ENCODE peak calls at places on chromosome X, in four cellular contexts. M is breast epithelium, A is mucosa of descending colon, E is AG04450. C is an unnamed sample.

GRCh38 chrX:17390325-17390992 is 15.5 kb downstream of the NHS start:
- DNase-seq in M (no peak), A (no peak), E (peak; percentile 37), C (no peak)

GRCh38 chrX:75086731-75087195 is 69.3 kb downstream of the ABCB7 start:
- DNase-seq in M (no peak), A (no peak), E (no peak), C (no peak)

GRCh38 chrX:44876076-44876475 is 3.1 kb downstream of the KDM6A start:
- DNase-seq in M (no peak), A (no peak), E (no peak), C (no peak)

GRCh38 chrX:96889726-96890125 is 6.0 kb downstream of the RPA4 start:
- DNase-seq in M (no peak), A (no peak), E (no peak), C (no peak)

GRCh38 chrX:44071847-44072545 is 98.8 kb upstream of the NDP start:
- DNase-seq in M (no peak), A (no peak), E (no peak), C (no peak)

GRCh38 chrX:103155201-103155600 is 59.7 kb upstream of the BEX4 start:
- DNase-seq in M (no peak), A (no peak), E (no peak), C (no peak)

GRCh38 chrX:129594781-129595180 is 54.7 kb downstream of the OCRL start:
- DNase-seq in M (no peak), A (no peak), E (no peak), C (no peak)

GRCh38 chrX:120560405-120560841 is 339 bp downstream of the CUL4B start:
- DNase-seq in M (peak; percentile 25), A (peak; percentile 42), E (no peak), C (peak; percentile 10)

GRCh38 chrX:38247051-38247450 is 26.4 kb upstream of the SRPX start:
- DNase-seq in M (no peak), A (no peak), E (no peak), C (no peak)

GRCh38 chrX:20271730-20272129 is 5.0 kb upstream of the RPS6KA3 start:
- DNase-seq in M (no peak), A (no peak), E (no peak), C (no peak)

GRCh38 chrX:115894087-115894486 is 276.5 kb upstream of the AGTR2 start:
- DNase-seq in M (no peak), A (peak; percentile 25), E (no peak), C (peak; percentile 13)

GRCh38 chrX:147180886-147181285 is 366.3 kb upstream of the CXorf51A start:
- DNase-seq in M (no peak), A (no peak), E (no peak), C (no peak)

GRCh38 chrX:154348646-154349358 is 25.6 kb downstream of the FLNA start:
- DNase-seq in M (peak; percentile 18), A (peak; percentile 23), E (no peak), C (no peak)

GRCh38 chrX:24603191-24603590 is 44.0 kb downstream of the PCYT1B start:
- DNase-seq in M (no peak), A (no peak), E (no peak), C (no peak)

GRCh38 chrX:96655947-96656623 is 28.6 kb upstream of the DIAPH2 start:
- DNase-seq in M (no peak), A (peak; percentile 51), E (no peak), C (no peak)

GRCh38 chrX:39125834-39126233 is 324.6 kb downstream of the MID1IP1 start:
- DNase-seq in M (no peak), A (no peak), E (no peak), C (no peak)

GRCh38 chrX:106748377-106748776 is 21.9 kb downstream of the RNF128 start:
- DNase-seq in M (no peak), A (no peak), E (no peak), C (no peak)

GRCh38 chrX:71558920-71559319 is 19.3 kb upstream of the GCNA start:
- DNase-seq in M (no peak), A (no peak), E (no peak), C (no peak)

GRCh38 chrX:71565634-71566033 is 12.6 kb upstream of the GCNA start:
- DNase-seq in M (no peak), A (no peak), E (no peak), C (no peak)

DNA sequence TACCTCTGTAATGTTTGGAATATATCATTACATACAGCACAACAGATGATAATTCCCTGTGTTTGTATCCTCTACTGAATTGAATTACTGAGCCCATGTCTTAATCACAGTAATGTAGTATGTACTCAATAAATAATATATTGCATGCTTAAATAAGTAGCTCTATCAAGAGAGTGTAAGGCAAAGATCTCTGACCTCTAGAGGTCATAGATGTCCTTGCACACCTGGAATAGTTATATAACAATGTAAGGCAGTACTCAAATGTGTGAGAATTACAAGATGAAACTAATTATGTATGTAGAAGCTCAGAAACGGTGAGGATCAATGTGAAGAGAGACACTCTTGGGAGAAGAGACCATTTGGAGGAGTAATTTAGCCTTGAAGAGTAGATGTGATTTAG is 14.3 kb upstream of the GCNA start:
- DNase-seq in M (no peak), A (no peak), E (no peak), C (no peak)
- TF ChIP-seq CTCF in M (no peak), A (no peak), E (no peak), C (no peak)

DNA sequence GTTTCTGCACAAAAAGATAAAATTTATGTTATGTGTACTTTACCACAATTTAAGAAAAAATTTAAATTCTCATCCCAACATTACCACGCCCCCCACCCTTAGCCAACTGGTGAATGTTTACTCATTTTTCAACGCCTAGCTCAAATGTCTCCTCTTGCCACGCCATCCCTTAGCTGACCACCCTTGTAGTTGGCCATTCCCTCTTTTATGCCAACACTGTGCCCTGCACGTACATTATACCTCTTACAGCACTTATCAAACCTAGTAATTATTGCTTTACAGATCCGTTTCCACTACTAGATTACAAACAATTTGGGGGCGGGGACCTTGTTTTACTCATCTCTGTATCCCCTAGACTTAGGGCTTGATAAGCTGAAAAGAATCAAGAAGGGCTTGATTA is 644 bp downstream of the ERCC6L start:
- DNase-seq in M (no peak), A (no peak), E (no peak), C (no peak)
- H3K4me3 ChIP-seq in M (no peak overlapping the region), A (no peak overlapping the region), E (peak overlapping the region; percentile 57), C (peak overlapping the region; percentile 49)

GRCh38 chrX:131366387-131366786 is 77.3 kb upstream of the IGSF1 start:
- DNase-seq in M (no peak), A (no peak), E (no peak), C (no peak)
- TF ChIP-seq CTCF in M (no peak), A (no peak), E (no peak), C (no peak)

GRCh38 chrX:9786839-9787635 is 808 bp downstream of the SHROOM2 start:
- DNase-seq in M (no peak), A (peak; percentile 44), E (no peak), C (no peak)
- H3K4me3 ChIP-seq in M (peak overlapping the region; percentile 31), A (peak overlapping the region; percentile 24), E (peak overlapping the region; percentile 56), C (no peak overlapping the region)

DNA sequence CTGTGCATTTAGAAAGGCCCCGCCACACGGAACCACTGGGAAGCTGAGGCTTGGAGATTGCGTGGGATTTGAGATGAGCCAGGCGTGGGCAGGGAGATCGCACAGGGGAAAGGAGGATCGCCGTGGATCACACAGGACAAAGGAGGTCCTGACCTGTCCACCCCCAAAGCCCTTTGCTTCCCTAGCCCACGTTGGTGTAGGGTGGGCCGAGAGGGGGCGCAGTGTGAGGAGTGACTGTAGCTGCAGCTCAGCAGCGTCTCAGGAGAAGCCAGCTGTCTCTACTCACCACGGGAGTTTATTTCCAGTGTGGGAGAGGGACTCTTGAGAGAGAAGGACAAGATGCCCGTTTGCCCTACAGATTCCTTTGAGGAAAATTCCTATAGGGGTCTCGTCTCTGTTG is 62.1 kb downstream of the TBL1X start:
- DNase-seq in M (no peak), A (no peak), E (no peak), C (no peak)
- TF ChIP-seq CTCF in M (no peak), A (no peak), E (no peak), C (no peak)

GRCh38 chrX:3346436-3347329 is at the start of gene MXRA5:
- DNase-seq in M (no peak), A (no peak), E (no peak), C (peak; percentile 8)
- H3K4me3 ChIP-seq in M (peak within 1 kb of the TSS; percentile 44), A (no peak within 1 kb of the TSS), E (peak within 1 kb of the TSS; percentile 58), C (peak within 1 kb of the TSS; percentile 62)

GRCh38 chrX:132876509-132876837 is 82.0 kb downstream of the HS6ST2 start:
- DNase-seq in M (no peak), A (no peak), E (no peak), C (no peak)
- TF ChIP-seq CTCF in M (no peak), A (no peak), E (no peak), C (no peak)

C was measured in AG09309.